ENCODE peak calls at places on chromosomes 12 and 14, in seven cellular contexts. B, N, T, A, X, Y and G are unnamed samples.

GRCh38 chr12:122943196-122943595 is 23.1 kb downstream of the ABCB9 start:
- DNase-seq in T (no peak), X (peak), N (no peak), Y (no peak), B (no peak), A (no peak), G (no peak)

GRCh38 chr12:111546758-111547383 is 52.2 kb downstream of the ATXN2 start:
- DNase-seq in B (peak), T (no peak), N (no peak), X (no peak), Y (no peak), A (no peak), G (peak)

GRCh38 chr12:58919271-58920101 is 818 bp downstream of the LRIG3 start:
- DNase-seq in T (no peak), X (peak), N (no peak), Y (no peak), B (peak), A (no peak), G (no peak)

GRCh38 chr12:50538178-50538577 is 33.4 kb downstream of the DIP2B start:
- DNase-seq in T (no peak), N (no peak), X (no peak), B (no peak), A (no peak), Y (no peak), G (no peak)

GRCh38 chr12:8698132-8698829 is 490 bp downstream of the RIMKLB start:
- DNase-seq in X (no peak), Y (peak), T (peak), B (peak), A (peak), N (peak), G (peak)

GRCh38 chr14:90576581-90576980 is 179.8 kb downstream of the CALM1 start:
- DNase-seq in T (no peak), X (no peak), A (no peak), N (no peak), Y (no peak), B (peak), G (no peak)

GRCh38 chr14:75295491-75296338 is 17.1 kb downstream of the FOS start:
- DNase-seq in Y (peak), A (peak), B (peak), N (peak), T (peak), X (peak), G (peak)

GRCh38 chr12:93317227-93317626 is 60.5 kb upstream of the NUDT4 start:
- DNase-seq in N (no peak), Y (no peak), B (no peak), X (no peak), T (no peak), A (no peak), G (no peak)

GRCh38 chr12:123363743-123364531 is 710 bp downstream of the SBNO1 start:
- DNase-seq in Y (peak), N (no peak), X (peak), A (no peak), T (peak), B (no peak), G (peak)

GRCh38 chr14:68794130-68794855 is 1.4 kb upstream of the ZFP36L1 start:
- DNase-seq in X (no peak), N (peak), B (peak), A (peak), T (peak), Y (peak), G (peak)

GRCh38 chr12:39846971-39847661 is 227.5 kb upstream of the ABCD2 start:
- DNase-seq in Y (no peak), A (no peak), N (no peak), T (no peak), B (peak), X (no peak), G (no peak)

GRCh38 chr12:93109794-93110203 is 180.7 kb upstream of the EEA1 start:
- DNase-seq in N (peak), B (no peak), X (no peak), A (no peak), Y (no peak), T (no peak), G (no peak)

GRCh38 chr12:93366427-93366826 is 11.3 kb upstream of the NUDT4 start:
- DNase-seq in Y (no peak), A (no peak), T (no peak), X (no peak), B (no peak), N (no peak), G (no peak)

GRCh38 chr12:76706761-76707160 is 57.2 kb upstream of the ZDHHC17 start:
- DNase-seq in N (no peak), X (no peak), B (peak), Y (no peak), A (no peak), T (no peak), G (no peak)

GRCh38 chr14:68682166-68683103 is 110.4 kb downstream of the ZFP36L1 start:
- DNase-seq in X (no peak), B (peak), T (no peak), Y (peak), A (no peak), N (no peak), G (peak)

GRCh38 chr12:114835031-114835430 is 151.1 kb upstream of the TBX3 start:
- DNase-seq in N (no peak), T (no peak), B (peak), Y (no peak), A (no peak), X (no peak), G (no peak)

GRCh38 chr14:51439896-51440295 is 199.8 kb downstream of the TMX1 start:
- DNase-seq in Y (no peak), T (no peak), N (no peak), X (no peak), B (no peak), A (no peak), G (no peak)

GRCh38 chr12:122991623-122992275 is 11.3 kb downstream of the ARL6IP4 start:
- DNase-seq in B (no peak), T (no peak), Y (no peak), A (no peak), X (no peak), N (no peak), G (no peak)

GRCh38 chr14:91888641-91889476 is 21.5 kb upstream of the TC2N start:
- DNase-seq in Y (no peak), N (no peak), A (no peak), B (peak), T (no peak), X (peak), G (no peak)

GRCh38 chr14:53703457-53703856 is 253.2 kb downstream of the BMP4 start:
- DNase-seq in N (no peak), B (no peak), T (no peak), A (no peak), Y (no peak), X (no peak), G (no peak)

GRCh38 chr12:46459111-46459510 is 86.5 kb upstream of the SLC38A2 start:
- DNase-seq in X (no peak), T (no peak), N (no peak), Y (no peak), A (no peak), B (peak), G (no peak)

GRCh38 chr12:47744005-47744651 is 14.6 kb downstream of the RAPGEF3 start:
- DNase-seq in B (no peak), T (peak), X (no peak), A (peak), N (no peak), Y (peak), G (peak)

GRCh38 chr14:35068238-35069012 is 22.4 kb downstream of the FAM177A1 start:
- DNase-seq in A (no peak), B (peak), X (no peak), Y (no peak), N (no peak), T (no peak), G (no peak)

GRCh38 chr12:89236748-89237428 is 115.4 kb downstream of the DUSP6 start:
- DNase-seq in B (peak), X (no peak), N (no peak), A (no peak), Y (no peak), T (no peak), G (no peak)

GRCh38 chr12:42372154-42372791 is 46.3 kb downstream of the PPHLN1 start:
- DNase-seq in A (no peak), N (no peak), B (peak), Y (no peak), T (no peak), X (peak), G (peak)

GRCh38 chr14:99667821-99668220 is 16.3 kb upstream of the CYP46A1 start:
- DNase-seq in N (no peak), Y (no peak), X (no peak), T (no peak), A (no peak), B (no peak), G (no peak)

GRCh38 chr12:85462888-85463287 is 182.9 kb downstream of the ALX1 start:
- DNase-seq in T (no peak), A (no peak), N (no peak), B (no peak), Y (no peak), X (no peak), G (no peak)

GRCh38 chr12:76060111-76060510 is 24.4 kb downstream of the NAP1L1 start:
- DNase-seq in B (no peak), Y (no peak), T (no peak), A (no peak), X (no peak), N (no peak), G (no peak)

GRCh38 chr14:55074662-55075061 is 23.2 kb downstream of the MAPK1IP1L start:
- DNase-seq in Y (no peak), N (no peak), X (no peak), B (peak), T (no peak), A (no peak), G (no peak)

GRCh38 chr14:81509838-81510452 is 23.7 kb downstream of the SEL1L start:
- DNase-seq in A (no peak), X (no peak), Y (no peak), B (no peak), T (no peak), N (no peak), G (no peak)

GRCh38 chr12:6093764-6094163 is 30.7 kb downstream of the VWF start:
- DNase-seq in T (no peak), Y (no peak), N (no peak), X (no peak), A (no peak), B (no peak), G (no peak)

GRCh38 chr12:79566452-79566851 is 124.3 kb downstream of the PAWR start:
- DNase-seq in Y (no peak), A (no peak), N (no peak), T (no peak), X (no peak), B (peak), G (no peak)

GRCh38 chr12:26798013-26798412 is 35.0 kb downstream of the ITPR2 start:
- DNase-seq in N (no peak), A (no peak), T (no peak), B (peak), X (no peak), Y (no peak), G (no peak)

GRCh38 chr12:120784804-120785203 is 59.2 kb downstream of the ACADS start:
- DNase-seq in N (no peak), A (no peak), T (no peak), Y (no peak), B (no peak), X (no peak), G (no peak)

GRCh38 chr12:65961731-65962130 is 137.4 kb downstream of the HMGA2 start:
- DNase-seq in B (no peak), N (no peak), T (no peak), X (no peak), Y (no peak), A (no peak), G (no peak)

GRCh38 chr12:69052613-69053408 is 119.8 kb upstream of the CPM start:
- DNase-seq in X (no peak), A (peak), T (peak), B (peak), Y (peak), N (no peak), G (peak)

GRCh38 chr12:10901427-10901826 is 7.9 kb downstream of the TAS2R13 start:
- DNase-seq in X (no peak), Y (no peak), T (no peak), B (peak), A (no peak), N (no peak), G (no peak)

GRCh38 chr12:12449533-12450025 is 92.7 kb downstream of the BORCS5 start:
- DNase-seq in T (no peak), Y (no peak), B (peak), A (no peak), X (no peak), N (no peak), G (no peak)

GRCh38 chr14:54782803-54783659 is 119.6 kb downstream of the GCH1 start:
- DNase-seq in A (no peak), Y (no peak), N (no peak), B (peak), X (no peak), T (peak), G (no peak)

GRCh38 chr12:119113587-119113986 is 65.1 kb upstream of the HSPB8 start:
- DNase-seq in B (no peak), X (no peak), T (no peak), N (no peak), A (no peak), Y (no peak), G (no peak)